ENCODE peak calls at places on chromosomes 12 and 14, in six cellular contexts. One of them, this sample, is unnamed.

GRCh38 chr12:67269632-67270578 is 747 bp downstream of the CAND1 start:
- DNase-seq in K562: peak
- DNase-seq in HepG2: peak
- DNase-seq in GM23338: peak
- DNase-seq in H1: peak
- DNase-seq in GM12878: no peak
- DNase-seq in this sample: peak

GRCh38 chr14:36221097-36221496 is 44.6 kb upstream of the PTCSC3 start:
- DNase-seq in K562: no peak
- DNase-seq in GM23338: peak
- DNase-seq in GM12878: no peak
- DNase-seq in H1: no peak
- DNase-seq in HepG2: no peak
- DNase-seq in this sample: no peak

GRCh38 chr14:92726135-92726932 is 22.1 kb downstream of the LGMN start:
- DNase-seq in GM23338: no peak
- DNase-seq in K562: peak
- DNase-seq in H1: no peak
- DNase-seq in HepG2: no peak
- DNase-seq in GM12878: no peak
- DNase-seq in this sample: no peak

GRCh38 chr14:105292810-105293711 is 7.7 kb downstream of the BRF1 start:
- DNase-seq in H1: no peak
- DNase-seq in K562: no peak
- DNase-seq in GM12878: no peak
- DNase-seq in HepG2: no peak
- DNase-seq in GM23338: no peak
- DNase-seq in this sample: no peak

GRCh38 chr14:57812000-57812399 is 53.9 kb downstream of the SLC35F4 start:
- DNase-seq in GM23338: no peak
- DNase-seq in HepG2: no peak
- DNase-seq in K562: no peak
- DNase-seq in H1: no peak
- DNase-seq in GM12878: no peak
- DNase-seq in this sample: no peak

GRCh38 chr14:73728106-73729014 is 14.2 kb upstream of the PNMA1 start:
- DNase-seq in H1: peak
- DNase-seq in K562: peak
- DNase-seq in GM23338: peak
- DNase-seq in HepG2: peak
- DNase-seq in GM12878: no peak
- DNase-seq in this sample: peak

GRCh38 chr14:92702441-92702918 is 45.9 kb downstream of the LGMN start:
- DNase-seq in GM12878: peak
- DNase-seq in HepG2: no peak
- DNase-seq in GM23338: no peak
- DNase-seq in H1: no peak
- DNase-seq in K562: no peak
- DNase-seq in this sample: no peak

GRCh38 chr12:95446511-95446910 is 27.4 kb upstream of the METAP2 start:
- DNase-seq in GM12878: no peak
- DNase-seq in GM23338: peak
- DNase-seq in H1: peak
- DNase-seq in K562: peak
- DNase-seq in HepG2: peak
- DNase-seq in this sample: peak

GRCh38 chr12:6438345-6438744 is 6.4 kb upstream of the CD27 start:
- DNase-seq in GM12878: no peak
- DNase-seq in GM23338: no peak
- DNase-seq in HepG2: no peak
- DNase-seq in H1: no peak
- DNase-seq in K562: no peak
- DNase-seq in this sample: no peak

GRCh38 chr12:132325733-132326130 is 3.7 kb downstream of the GALNT9 start:
- DNase-seq in GM12878: no peak
- DNase-seq in K562: no peak
- DNase-seq in HepG2: no peak
- DNase-seq in H1: no peak
- DNase-seq in GM23338: no peak
- DNase-seq in this sample: no peak

GRCh38 chr14:30808576-30808975 is 65.8 kb upstream of the COCH start:
- DNase-seq in GM23338: no peak
- DNase-seq in K562: no peak
- DNase-seq in H1: no peak
- DNase-seq in GM12878: no peak
- DNase-seq in HepG2: no peak
- DNase-seq in this sample: no peak

GRCh38 chr12:236445-236844 is 22.5 kb upstream of the SLC6A12 start:
- DNase-seq in GM23338: no peak
- DNase-seq in GM12878: no peak
- DNase-seq in K562: no peak
- DNase-seq in H1: no peak
- DNase-seq in HepG2: no peak
- DNase-seq in this sample: no peak

GRCh38 chr12:94074970-94075695 is 73.2 kb upstream of the PLXNC1 start:
- DNase-seq in K562: peak
- DNase-seq in GM12878: no peak
- DNase-seq in H1: no peak
- DNase-seq in HepG2: peak
- DNase-seq in GM23338: peak
- DNase-seq in this sample: no peak

GRCh38 chr14:103522028-103522581 is 525 bp downstream of the CKB start:
- DNase-seq in K562: peak
- DNase-seq in HepG2: no peak
- DNase-seq in H1: peak
- DNase-seq in GM12878: no peak
- DNase-seq in GM23338: peak
- DNase-seq in this sample: peak

GRCh38 chr14:37565550-37565949 is 29.5 kb downstream of the FOXA1 start:
- DNase-seq in K562: no peak
- DNase-seq in HepG2: peak
- DNase-seq in GM12878: no peak
- DNase-seq in H1: no peak
- DNase-seq in GM23338: peak
- DNase-seq in this sample: peak

GRCh38 chr12:91785655-91786489 is 359.8 kb downstream of the BTG1 start:
- DNase-seq in GM12878: no peak
- DNase-seq in H1: no peak
- DNase-seq in GM23338: no peak
- DNase-seq in HepG2: no peak
- DNase-seq in K562: no peak
- DNase-seq in this sample: no peak

GRCh38 chr12:6070472-6071257 is 53.8 kb downstream of the VWF start:
- DNase-seq in GM12878: no peak
- DNase-seq in GM23338: no peak
- DNase-seq in H1: no peak
- DNase-seq in K562: no peak
- DNase-seq in HepG2: peak
- DNase-seq in this sample: peak

GRCh38 chr12:65858831-65859230 is 34.5 kb downstream of the HMGA2 start:
- DNase-seq in GM23338: no peak
- DNase-seq in H1: no peak
- DNase-seq in HepG2: no peak
- DNase-seq in K562: no peak
- DNase-seq in GM12878: no peak
- DNase-seq in this sample: no peak

GRCh38 chr14:96909841-96910364 is 112.7 kb downstream of the VRK1 start:
- DNase-seq in HepG2: no peak
- DNase-seq in K562: no peak
- DNase-seq in GM23338: no peak
- DNase-seq in H1: no peak
- DNase-seq in GM12878: no peak
- DNase-seq in this sample: no peak

GRCh38 chr12:65810036-65810435 is 14.2 kb upstream of the HMGA2 start:
- DNase-seq in GM12878: no peak
- DNase-seq in GM23338: no peak
- DNase-seq in HepG2: no peak
- DNase-seq in H1: no peak
- DNase-seq in K562: no peak
- DNase-seq in this sample: no peak

GRCh38 chr14:76373456-76373855 is 2.5 kb upstream of the ESRRB start:
- DNase-seq in H1: no peak
- DNase-seq in GM12878: no peak
- DNase-seq in HepG2: no peak
- DNase-seq in K562: no peak
- DNase-seq in GM23338: peak
- DNase-seq in this sample: no peak

GRCh38 chr14:76376001-76376404 is at the start of gene ESRRB:
- DNase-seq in GM12878: no peak
- DNase-seq in H1: no peak
- DNase-seq in HepG2: no peak
- DNase-seq in K562: no peak
- DNase-seq in GM23338: peak
- DNase-seq in this sample: peak

GRCh38 chr14:76375484-76375883 is 453 bp upstream of the ESRRB start:
- DNase-seq in GM23338: no peak
- DNase-seq in HepG2: no peak
- DNase-seq in H1: no peak
- DNase-seq in GM12878: no peak
- DNase-seq in K562: no peak
- DNase-seq in this sample: no peak

GRCh38 chr14:76376409-76376877 is 506 bp downstream of the ESRRB start:
- DNase-seq in K562: no peak
- DNase-seq in GM12878: no peak
- DNase-seq in HepG2: no peak
- DNase-seq in H1: no peak
- DNase-seq in GM23338: no peak
- DNase-seq in this sample: no peak

DNA sequence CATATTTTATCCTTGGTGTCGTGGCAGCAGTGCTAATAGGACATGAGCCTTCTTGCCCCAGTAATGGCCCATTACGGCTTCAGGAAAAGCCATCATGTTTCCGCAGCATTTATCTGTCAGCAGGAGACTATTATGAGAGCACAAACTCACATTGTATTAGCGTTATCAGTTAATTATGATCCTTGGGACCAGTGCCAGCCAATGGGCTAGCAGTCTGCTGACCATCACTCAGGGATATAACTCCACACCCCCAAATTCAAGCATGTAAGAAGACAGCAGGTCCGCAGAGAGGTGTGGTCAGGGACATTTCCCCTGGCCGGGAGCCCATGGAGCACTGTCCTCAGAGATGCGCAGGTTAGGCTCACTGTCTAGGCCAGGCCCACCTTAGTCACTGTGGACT is 4.9 kb upstream of the ESRRB start:
- DNase-seq in H1: no peak
- DNase-seq in GM23338: no peak
- DNase-seq in GM12878: no peak
- DNase-seq in K562: no peak
- DNase-seq in HepG2: no peak
- DNase-seq in this sample: no peak
- TF ChIP-seq CREB1 in H1: no peak
- TF ChIP-seq CREB1 in GM23338: no peak
- TF ChIP-seq CREB1 in GM12878: no peak
- TF ChIP-seq CREB1 in K562: no peak
- TF ChIP-seq CREB1 in HepG2: no peak
- TF ChIP-seq CREB1 in this sample: no peak

GRCh38 chr14:24114536-24115450 is at the start of the genes DCAF11 and NRL:
- DNase-seq in HepG2: peak
- DNase-seq in H1: peak
- DNase-seq in GM23338: peak
- DNase-seq in K562: peak
- DNase-seq in GM12878: peak
- DNase-seq in this sample: peak
- TF ChIP-seq CREB1 in HepG2: no peak
- TF ChIP-seq CREB1 in H1: peak
- TF ChIP-seq CREB1 in GM23338: peak
- TF ChIP-seq CREB1 in K562: peak
- TF ChIP-seq CREB1 in GM12878: peak
- TF ChIP-seq CREB1 in this sample: no peak

GRCh38 chr12:25321772-25322171 is 71.0 kb upstream of the KRAS start:
- DNase-seq in GM23338: no peak
- DNase-seq in HepG2: no peak
- DNase-seq in GM12878: no peak
- DNase-seq in H1: no peak
- DNase-seq in K562: no peak
- DNase-seq in this sample: no peak
- TF ChIP-seq CREB1 in GM23338: no peak
- TF ChIP-seq CREB1 in HepG2: no peak
- TF ChIP-seq CREB1 in GM12878: no peak
- TF ChIP-seq CREB1 in H1: no peak
- TF ChIP-seq CREB1 in K562: no peak
- TF ChIP-seq CREB1 in this sample: no peak

GRCh38 chr12:124316257-124316656 is 21.4 kb downstream of the RFLNA start:
- DNase-seq in HepG2: no peak
- DNase-seq in GM12878: no peak
- DNase-seq in K562: no peak
- DNase-seq in GM23338: no peak
- DNase-seq in H1: no peak
- DNase-seq in this sample: no peak
- TF ChIP-seq CREB1 in HepG2: no peak
- TF ChIP-seq CREB1 in GM12878: no peak
- TF ChIP-seq CREB1 in K562: no peak
- TF ChIP-seq CREB1 in GM23338: no peak
- TF ChIP-seq CREB1 in H1: no peak
- TF ChIP-seq CREB1 in this sample: no peak

GRCh38 chr14:75060420-75060819 is 3.4 kb downstream of the ACYP1 start:
- DNase-seq in HepG2: no peak
- DNase-seq in H1: no peak
- DNase-seq in GM12878: no peak
- DNase-seq in GM23338: no peak
- DNase-seq in K562: no peak
- DNase-seq in this sample: no peak

GRCh38 chr14:75063491-75064204 is at the start of gene ACYP1:
- DNase-seq in GM12878: peak
- DNase-seq in HepG2: peak
- DNase-seq in GM23338: peak
- DNase-seq in H1: peak
- DNase-seq in K562: peak
- DNase-seq in this sample: peak

GRCh38 chr14:75063013-75063412 is 811 bp downstream of the ACYP1 start:
- DNase-seq in HepG2: no peak
- DNase-seq in K562: no peak
- DNase-seq in GM12878: no peak
- DNase-seq in GM23338: no peak
- DNase-seq in H1: no peak
- DNase-seq in this sample: no peak

GRCh38 chr14:75064205-75064567 is 362 bp upstream of the ACYP1 start:
- DNase-seq in K562: no peak
- DNase-seq in HepG2: no peak
- DNase-seq in GM12878: no peak
- DNase-seq in GM23338: no peak
- DNase-seq in H1: no peak
- DNase-seq in this sample: no peak

GRCh38 chr14:75059642-75060041 is 4.2 kb downstream of the ACYP1 start:
- DNase-seq in H1: no peak
- DNase-seq in GM12878: no peak
- DNase-seq in HepG2: no peak
- DNase-seq in GM23338: no peak
- DNase-seq in K562: no peak
- DNase-seq in this sample: no peak
- TF ChIP-seq CREB1 in H1: no peak
- TF ChIP-seq CREB1 in GM12878: no peak
- TF ChIP-seq CREB1 in HepG2: no peak
- TF ChIP-seq CREB1 in GM23338: no peak
- TF ChIP-seq CREB1 in K562: no peak
- TF ChIP-seq CREB1 in this sample: no peak

GRCh38 chr12:2732290-2732689 is 62.5 kb upstream of the FKBP4 start:
- DNase-seq in HepG2: no peak
- DNase-seq in GM12878: no peak
- DNase-seq in K562: no peak
- DNase-seq in H1: no peak
- DNase-seq in GM23338: no peak
- DNase-seq in this sample: no peak
- TF ChIP-seq CREB1 in HepG2: no peak
- TF ChIP-seq CREB1 in GM12878: no peak
- TF ChIP-seq CREB1 in K562: no peak
- TF ChIP-seq CREB1 in H1: no peak
- TF ChIP-seq CREB1 in GM23338: no peak
- TF ChIP-seq CREB1 in this sample: no peak

This sample was measured in WTC11.